ENCODE peak calls at places on chromosomes 5 and 9, in four cellular contexts. H, J, F and M are unnamed samples.

GRCh38 chr9:110782701-110783100 is 114.1 kb downstream of the MUSK start:
- DNase-seq in F (no peak), J (no peak), H (no peak), M (no peak)

GRCh38 chr5:97764700-97765099 is 581.7 kb upstream of the RIOK2 start:
- DNase-seq in H (no peak), F (no peak), J (no peak), M (no peak)

GRCh38 chr5:65912311-65912710 is 14.1 kb upstream of the ERBIN start:
- DNase-seq in F (no peak), H (no peak), J (no peak), M (no peak)

GRCh38 chr9:127567119-127567897 is 44.8 kb upstream of the STXBP1 start:
- DNase-seq in J (peak; percentile 36), H (peak; percentile 65), F (no peak), M (no peak)

GRCh38 chr9:95477441-95477840 is 39.3 kb downstream of the PTCH1 start:
- DNase-seq in F (no peak), H (no peak), J (no peak), M (no peak)

GRCh38 chr9:103714992-103715391 is 379.1 kb upstream of the SMC2 start:
- DNase-seq in H (no peak), J (no peak), F (no peak), M (no peak)

GRCh38 chr5:149133795-149134777 is 7.2 kb upstream of the ABLIM3 start:
- DNase-seq in J (no peak), H (peak; percentile 59), F (no peak), M (peak; percentile 75)

GRCh38 chr5:146111409-146111808 is 6.0 kb upstream of the PLAC8L1 start:
- DNase-seq in J (no peak), F (no peak), H (no peak), M (no peak)

GRCh38 chr5:127697894-127698600 is 5.1 kb upstream of the CCDC192 start:
- DNase-seq in J (no peak), F (no peak), H (no peak), M (peak; percentile 92)

GRCh38 chr9:15724006-15724405 is 171.2 kb downstream of the CCDC171 start:
- DNase-seq in J (no peak), H (no peak), F (no peak), M (no peak)

GRCh38 chr5:154519375-154519774 is 41.3 kb upstream of the HAND1 start:
- DNase-seq in J (no peak), F (no peak), H (no peak), M (peak; percentile 92)

GRCh38 chr5:10490927-10491672 is 49.4 kb downstream of the ROPN1L start:
- DNase-seq in H (no peak), J (no peak), F (no peak), M (no peak)

GRCh38 chr9:34656992-34657391 is 5.0 kb downstream of the IL11RA start:
- DNase-seq in F (no peak), H (no peak), J (no peak), M (no peak)

GRCh38 chr9:86134361-86134760 is 35.0 kb upstream of the GOLM1 start:
- DNase-seq in F (no peak), J (no peak), H (no peak), M (no peak)

GRCh38 chr5:37495668-37496067 is 116.5 kb downstream of the WDR70 start:
- DNase-seq in H (no peak), J (no peak), F (no peak), M (peak; percentile 10)

GRCh38 chr9:136278221-136278620 is 25.7 kb downstream of the CCDC187 start:
- DNase-seq in H (no peak), J (no peak), F (no peak), M (no peak)

GRCh38 chr9:37271679-37272078 is 150.8 kb upstream of the GRHPR start:
- DNase-seq in F (no peak), J (no peak), H (no peak), M (no peak)

GRCh38 chr9:136982232-136983051 is at the start of gene LCNL1:
- DNase-seq in F (no peak), J (no peak), H (no peak), M (no peak)

GRCh38 chr5:43514471-43514815 is 505 bp downstream of the C5orf34 start:
- DNase-seq in J (no peak), H (no peak), F (no peak), M (peak; percentile 45)